ENCODE peak calls at places on chromosomes 16 and 17, in eight cellular contexts. V, E, W, H, B, G, P and Y are unnamed samples.
A peak's percentile ranks its signal among the peaks of the same experiment; 100 is the strongest.

GRCh38 chr16:87613961-87614360 is 11.7 kb downstream of the JPH3 start:
- DNase-seq in V (no peak), E (no peak), W (no peak), H (no peak), B (no peak), G (no peak), P (no peak), Y (no peak)

GRCh38 chr17:78224226-78225087 is 7.0 kb upstream of the TMEM235 start:
- DNase-seq in V (no peak), E (no peak), W (no peak), H (peak; percentile 71), B (no peak), G (no peak), P (no peak), Y (no peak)

GRCh38 chr17:64028874-64029464 is 8.5 kb upstream of the ICAM2 start:
- DNase-seq in V (no peak), E (no peak), W (peak; percentile 46), H (peak; percentile 79), B (no peak), G (peak; percentile 67), P (no peak), Y (peak; percentile 68)

GRCh38 chr17:78771758-78772382 is 10.2 kb downstream of the CYTH1 start:
- DNase-seq in V (no peak), E (no peak), W (no peak), H (no peak), B (no peak), G (peak; percentile 67), P (no peak), Y (no peak)

GRCh38 chr17:32742686-32743538 is 134.0 kb downstream of the MYO1D start:
- DNase-seq in V (no peak), E (no peak), W (no peak), H (no peak), B (no peak), G (no peak), P (no peak), Y (no peak)

GRCh38 chr17:1365445-1366039 is 34.5 kb downstream of the YWHAE start:
- DNase-seq in V (no peak), E (no peak), W (peak; percentile 74), H (peak; percentile 52), B (no peak), G (peak; percentile 82), P (no peak), Y (peak; percentile 58)

GRCh38 chr16:17364319-17365210 is 106.2 kb downstream of the XYLT1 start:
- DNase-seq in V (no peak), E (no peak), W (no peak), H (no peak), B (no peak), G (no peak), P (no peak), Y (no peak)

GRCh38 chr16:53779186-53779585 is 75.2 kb downstream of the FTO start:
- DNase-seq in V (no peak), E (no peak), W (no peak), H (no peak), B (no peak), G (no peak), P (no peak), Y (no peak)

GRCh38 chr16:2867987-2868789 is 10.2 kb upstream of the PRSS22 start:
- DNase-seq in V (peak; percentile 97), E (peak; percentile 92), W (peak; percentile 84), H (peak; percentile 93), B (peak; percentile 98), G (peak; percentile 90), P (peak; percentile 97), Y (peak; percentile 96)

GRCh38 chr16:23435500-23435899 is 17.5 kb downstream of the COG7 start:
- DNase-seq in V (peak; percentile 83), E (peak; percentile 28), W (peak; percentile 55), H (peak; percentile 77), B (no peak), G (peak; percentile 79), P (peak; percentile 82), Y (peak; percentile 80)

GRCh38 chr17:35906559-35907265 is 23.9 kb downstream of the RDM1 start:
- DNase-seq in V (no peak), E (no peak), W (no peak), H (no peak), B (no peak), G (peak; percentile 1), P (no peak), Y (no peak)

GRCh38 chr16:65933703-65934102 is 432.8 kb upstream of the CDH5 start:
- DNase-seq in V (no peak), E (no peak), W (no peak), H (no peak), B (no peak), G (no peak), P (no peak), Y (no peak)

GRCh38 chr17:69103557-69104233 is 38.0 kb downstream of the ABCA6 start:
- DNase-seq in V (no peak), E (no peak), W (no peak), H (no peak), B (no peak), G (no peak), P (no peak), Y (no peak)

GRCh38 chr16:77555101-77555500 is 120.3 kb upstream of the ADAMTS18 start:
- DNase-seq in V (no peak), E (no peak), W (no peak), H (no peak), B (no peak), G (no peak), P (no peak), Y (no peak)

GRCh38 chr17:73489333-73489732 is 154.9 kb downstream of the SDK2 start:
- DNase-seq in V (no peak), E (no peak), W (no peak), H (peak; percentile 47), B (no peak), G (no peak), P (no peak), Y (no peak)

GRCh38 chr17:75807861-75808260 is 23.3 kb downstream of the UNK start:
- DNase-seq in V (no peak), E (no peak), W (no peak), H (no peak), B (no peak), G (no peak), P (no peak), Y (peak; percentile 10)

GRCh38 chr17:42679001-42679491 is 2.3 kb upstream of the PLEKHH3 start:
- DNase-seq in V (peak; percentile 78), E (no peak), W (no peak), H (peak; percentile 83), B (no peak), G (peak; percentile 88), P (no peak), Y (peak; percentile 67)

GRCh38 chr17:10844667-10845387 is 6.9 kb upstream of the PIRT start:
- DNase-seq in V (peak; percentile 84), E (peak; percentile 22), W (no peak), H (peak; percentile 78), B (no peak), G (peak; percentile 41), P (peak; percentile 89), Y (peak; percentile 82)

GRCh38 chr16:57628008-57628781 is at the start of gene ADGRG1:
- DNase-seq in V (no peak), E (peak; percentile 57), W (peak; percentile 86), H (peak; percentile 52), B (no peak), G (no peak), P (peak; percentile 79), Y (peak; percentile 64)

DNA sequence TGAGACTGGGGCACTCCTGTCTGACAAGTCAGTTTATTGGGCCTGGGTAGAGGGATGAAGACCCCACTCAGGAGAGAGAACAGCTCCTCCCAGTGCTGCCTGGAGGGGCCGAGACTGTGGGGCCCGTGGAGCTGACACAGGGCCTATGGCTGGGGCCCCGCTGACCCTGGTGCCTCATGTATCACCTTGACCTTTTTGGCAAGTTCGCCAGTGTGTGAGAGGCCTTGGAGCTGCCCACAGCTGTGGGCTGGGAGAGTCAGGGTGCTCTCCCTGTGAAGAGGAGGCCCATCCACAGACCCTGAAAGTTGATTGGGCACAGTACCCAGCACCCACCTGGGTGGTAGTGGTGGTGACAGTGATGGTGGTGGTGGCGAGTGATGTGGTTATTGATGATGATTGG is 28.9 kb downstream of the BAHCC1 start:
- DNase-seq in V (no peak), E (no peak), W (no peak), H (no peak), B (no peak), G (no peak), P (no peak), Y (no peak)
- H3K27ac ChIP-seq in V (peak overlapping the region; percentile 87), E (peak overlapping the region; percentile 88), W (no peak overlapping the region), H (no peak overlapping the region), B (peak overlapping the region; percentile 99), G (no peak overlapping the region), P (peak overlapping the region; percentile 79), Y (no peak overlapping the region)

GRCh38 chr17:38590988-38591758 is 14.6 kb downstream of the SRCIN1 start:
- DNase-seq in V (peak; percentile 75), E (no peak), W (peak; percentile 84), H (peak; percentile 94), B (no peak), G (peak; percentile 18), P (no peak), Y (peak; percentile 72)
- H3K4me3 ChIP-seq in V (no peak overlapping the region), E (no peak overlapping the region), W (no peak overlapping the region), H (no peak overlapping the region), B (no peak overlapping the region), G (no peak overlapping the region), P (no peak overlapping the region), Y (no peak overlapping the region)

DNA sequence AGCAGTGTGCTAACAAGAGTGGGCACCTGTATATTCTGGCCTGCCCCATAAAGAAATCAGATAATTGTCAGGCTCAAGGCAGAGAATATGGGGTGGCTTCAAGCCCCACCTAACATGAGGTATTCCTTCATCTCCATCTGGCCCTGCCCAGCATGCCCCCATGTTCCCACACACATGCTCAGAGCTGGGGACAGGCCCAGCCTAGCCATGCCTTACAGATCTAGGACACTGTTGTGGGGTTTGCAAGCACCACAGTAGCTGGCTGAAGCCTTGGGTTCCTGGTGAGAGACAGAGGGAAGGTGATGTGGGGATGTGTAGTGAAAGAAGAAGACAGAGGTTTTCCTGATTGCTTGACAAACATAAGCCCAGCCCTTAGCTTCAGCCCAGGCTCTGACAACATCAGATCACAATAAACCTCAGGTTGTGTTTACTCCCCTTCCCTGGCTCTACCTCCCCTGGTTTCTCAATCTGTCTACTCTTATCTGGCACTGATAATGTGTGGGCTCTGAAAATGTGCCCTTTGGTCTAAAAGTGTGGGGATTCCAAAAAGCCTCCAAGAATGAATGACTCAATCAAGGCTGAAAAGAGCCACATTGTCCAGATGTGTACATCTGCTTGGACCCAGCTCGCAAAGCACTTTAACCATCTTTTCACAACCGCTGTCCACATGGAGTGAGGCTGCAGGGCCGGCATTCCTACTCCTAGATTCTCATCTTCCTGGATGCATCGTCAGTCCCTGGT is 34.4 kb downstream of the CDRT4 start:
- DNase-seq in V (no peak), E (no peak), W (no peak), H (no peak), B (no peak), G (no peak), P (no peak), Y (no peak)
- H3K27ac ChIP-seq in V (peak overlapping the region; percentile 66), E (peak overlapping the region; percentile 38), W (no peak overlapping the region), H (no peak overlapping the region), B (peak overlapping the region; percentile 77), G (no peak overlapping the region), P (no peak overlapping the region), Y (peak overlapping the region; percentile 20)

DNA sequence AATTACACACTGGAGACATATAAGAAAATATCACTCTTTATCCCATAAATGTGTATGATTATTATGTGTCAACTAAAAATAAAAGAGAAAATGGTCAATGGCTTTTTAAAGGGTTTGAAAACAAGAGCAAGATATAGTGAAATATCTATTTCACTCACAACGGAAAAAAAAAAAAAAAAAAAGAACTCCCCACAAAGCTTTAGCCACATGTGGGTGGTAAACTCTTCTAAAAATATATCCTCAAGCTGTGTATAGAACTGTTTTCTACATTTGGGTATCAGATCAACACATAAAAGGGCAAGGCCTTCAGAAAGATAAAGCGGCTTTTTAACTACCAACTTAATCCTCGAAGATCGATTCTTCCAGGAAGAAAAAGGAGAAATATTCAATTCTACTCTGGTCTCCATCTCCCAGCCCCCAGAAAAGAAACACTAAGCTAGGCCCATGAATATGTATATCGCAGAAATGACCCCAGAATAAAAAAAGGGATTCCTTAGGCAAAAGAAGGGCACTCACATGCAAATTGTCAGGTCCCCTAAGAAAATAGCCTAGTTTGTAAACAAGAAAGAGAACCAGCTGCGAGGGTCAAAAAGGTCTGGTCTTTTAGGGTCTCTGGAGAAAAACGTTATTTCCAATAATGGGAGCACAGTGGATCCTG is 4.4 kb downstream of the LITAF start:
- DNase-seq in V (no peak), E (no peak), W (no peak), H (no peak), B (no peak), G (peak; percentile 39), P (no peak), Y (no peak)
- H3K4me3 ChIP-seq in V (peak overlapping the region; percentile 80), E (no peak overlapping the region), W (no peak overlapping the region), H (no peak overlapping the region), B (no peak overlapping the region), G (peak overlapping the region; percentile 35), P (no peak overlapping the region), Y (peak overlapping the region; percentile 69)